ENCODE peak calls at places on chromosomes 4 and X, in seven cellular contexts. One of them, this sample, is unnamed.

GRCh38 chr4:3710451-3711182 is 55.6 kb upstream of the ADRA2C start:
- DNase-seq in GM06990: no peak
- DNase-seq in AG10803: peak; percentile 23
- DNase-seq in IMR-90: no peak
- DNase-seq in psoas muscle: peak; percentile 38
- DNase-seq in cardiac fibroblast: no peak
- DNase-seq in mucosa of descending colon: peak; percentile 50
- DNase-seq in this sample: no peak

GRCh38 chr4:3302786-3303444 is 10.1 kb downstream of the RGS12 start:
- DNase-seq in GM06990: no peak
- DNase-seq in AG10803: no peak
- DNase-seq in IMR-90: no peak
- DNase-seq in psoas muscle: no peak
- DNase-seq in cardiac fibroblast: no peak
- DNase-seq in mucosa of descending colon: peak; percentile 46
- DNase-seq in this sample: no peak

GRCh38 chr4:126761947-126762650 is 870.7 kb upstream of the INTU start:
- DNase-seq in GM06990: no peak
- DNase-seq in AG10803: no peak
- DNase-seq in IMR-90: no peak
- DNase-seq in psoas muscle: no peak
- DNase-seq in cardiac fibroblast: no peak
- DNase-seq in mucosa of descending colon: no peak
- DNase-seq in this sample: no peak

GRCh38 chrX:40749874-40750273 is 14.5 kb upstream of the MED14 start:
- DNase-seq in GM06990: peak; percentile 33
- DNase-seq in AG10803: no peak
- DNase-seq in IMR-90: no peak
- DNase-seq in psoas muscle: no peak
- DNase-seq in cardiac fibroblast: peak; percentile 15
- DNase-seq in mucosa of descending colon: no peak
- DNase-seq in this sample: peak; percentile 64

GRCh38 chrX:367866-368265 is 18.8 kb downstream of the PPP2R3B start:
- DNase-seq in GM06990: no peak
- DNase-seq in AG10803: no peak
- DNase-seq in IMR-90: no peak
- DNase-seq in psoas muscle: peak; percentile 61
- DNase-seq in cardiac fibroblast: no peak
- DNase-seq in mucosa of descending colon: peak; percentile 22
- DNase-seq in this sample: no peak

GRCh38 chrX:24494544-24495113 is 29.5 kb downstream of the PDK3 start:
- DNase-seq in GM06990: no peak
- DNase-seq in AG10803: peak; percentile 49
- DNase-seq in IMR-90: peak; percentile 80
- DNase-seq in psoas muscle: no peak
- DNase-seq in cardiac fibroblast: peak; percentile 76
- DNase-seq in mucosa of descending colon: no peak
- DNase-seq in this sample: no peak

GRCh38 chr4:30832652-30833051 is 112.5 kb downstream of the PCDH7 start:
- DNase-seq in GM06990: no peak
- DNase-seq in AG10803: no peak
- DNase-seq in IMR-90: no peak
- DNase-seq in psoas muscle: no peak
- DNase-seq in cardiac fibroblast: no peak
- DNase-seq in mucosa of descending colon: no peak
- DNase-seq in this sample: no peak

GRCh38 chrX:125151146-125151545 is 168.5 kb upstream of the TEX13C start:
- DNase-seq in GM06990: no peak
- DNase-seq in AG10803: no peak
- DNase-seq in IMR-90: no peak
- DNase-seq in psoas muscle: no peak
- DNase-seq in cardiac fibroblast: no peak
- DNase-seq in mucosa of descending colon: no peak
- DNase-seq in this sample: no peak

GRCh38 chr4:139645458-139645857 is 20.2 kb upstream of the MGST2 start:
- DNase-seq in GM06990: no peak
- DNase-seq in AG10803: no peak
- DNase-seq in IMR-90: no peak
- DNase-seq in psoas muscle: no peak
- DNase-seq in cardiac fibroblast: no peak
- DNase-seq in mucosa of descending colon: no peak
- DNase-seq in this sample: no peak

DNA sequence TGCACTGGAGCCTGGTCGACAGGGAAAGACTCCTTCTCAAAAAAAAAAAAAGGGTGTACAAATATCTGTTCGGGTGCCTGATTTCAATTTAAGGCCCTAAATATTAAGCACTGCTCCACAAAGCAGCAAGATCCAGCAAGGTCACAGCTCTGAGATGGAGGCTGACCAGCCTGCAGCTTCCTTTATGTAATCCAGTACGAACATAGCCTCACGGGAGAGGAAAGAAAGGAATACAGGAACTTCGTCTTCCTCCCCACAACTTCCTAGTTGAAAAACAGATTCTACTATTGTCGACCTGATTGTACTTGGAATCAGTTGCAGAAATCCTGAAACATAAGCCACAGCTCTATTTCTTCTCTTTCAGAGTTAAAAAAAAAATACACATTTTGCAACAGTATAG is 53.5 kb upstream of the TBC1D9 start:
- DNase-seq in GM06990: no peak
- DNase-seq in AG10803: no peak
- DNase-seq in IMR-90: no peak
- DNase-seq in psoas muscle: no peak
- DNase-seq in cardiac fibroblast: no peak
- DNase-seq in mucosa of descending colon: no peak
- DNase-seq in this sample: no peak
- TF ChIP-seq CTCF in GM06990: no peak
- TF ChIP-seq CTCF in AG10803: no peak
- TF ChIP-seq CTCF in IMR-90: no peak
- TF ChIP-seq CTCF in psoas muscle: no peak
- TF ChIP-seq CTCF in cardiac fibroblast: no peak
- TF ChIP-seq CTCF in mucosa of descending colon: no peak
- TF ChIP-seq CTCF in this sample: no peak

GRCh38 chr4:25029479-25030282 is 1.1 kb downstream of the LGI2 start:
- DNase-seq in GM06990: no peak
- DNase-seq in AG10803: no peak
- DNase-seq in IMR-90: no peak
- DNase-seq in psoas muscle: no peak
- DNase-seq in cardiac fibroblast: no peak
- DNase-seq in mucosa of descending colon: no peak
- DNase-seq in this sample: no peak
- H3K4me3 ChIP-seq in GM06990: no peak overlapping the region
- H3K4me3 ChIP-seq in AG10803: no peak overlapping the region
- H3K4me3 ChIP-seq in IMR-90: no peak overlapping the region
- H3K4me3 ChIP-seq in psoas muscle: peak overlapping the region; percentile 58
- H3K4me3 ChIP-seq in cardiac fibroblast: no peak overlapping the region
- H3K4me3 ChIP-seq in mucosa of descending colon: no peak overlapping the region
- H3K4me3 ChIP-seq in this sample: no peak overlapping the region

GRCh38 chr4:60452259-60452658 is 747.9 kb upstream of the ADGRL3 start:
- DNase-seq in GM06990: no peak
- DNase-seq in AG10803: no peak
- DNase-seq in IMR-90: no peak
- DNase-seq in psoas muscle: no peak
- DNase-seq in cardiac fibroblast: no peak
- DNase-seq in mucosa of descending colon: no peak
- DNase-seq in this sample: no peak

GRCh38 chr4:60455380-60455779 is 744.7 kb upstream of the ADGRL3 start:
- DNase-seq in GM06990: no peak
- DNase-seq in AG10803: no peak
- DNase-seq in IMR-90: no peak
- DNase-seq in psoas muscle: no peak
- DNase-seq in cardiac fibroblast: no peak
- DNase-seq in mucosa of descending colon: no peak
- DNase-seq in this sample: no peak

DNA sequence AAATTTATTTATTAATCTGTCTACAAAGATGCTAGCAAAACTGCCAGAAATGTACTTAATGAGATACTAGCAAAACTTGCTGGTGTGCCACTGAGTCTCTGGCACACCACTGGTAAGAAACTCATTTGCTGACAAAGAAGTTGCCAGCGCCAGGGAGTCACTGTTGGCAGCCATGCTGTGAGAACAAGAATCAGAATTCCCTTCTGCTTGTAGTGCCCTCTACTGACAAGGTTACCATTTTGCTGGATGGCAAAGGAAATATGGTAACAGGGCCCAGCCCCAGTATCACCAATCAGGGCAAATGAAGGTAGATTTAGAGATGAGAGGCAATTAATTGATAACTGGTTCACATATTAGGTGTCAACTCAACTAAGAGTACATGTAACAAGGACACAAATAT is 750.1 kb upstream of the ADGRL3 start:
- DNase-seq in GM06990: no peak
- DNase-seq in AG10803: no peak
- DNase-seq in IMR-90: no peak
- DNase-seq in psoas muscle: no peak
- DNase-seq in cardiac fibroblast: no peak
- DNase-seq in mucosa of descending colon: no peak
- DNase-seq in this sample: no peak
- TF ChIP-seq CTCF in GM06990: no peak
- TF ChIP-seq CTCF in AG10803: no peak
- TF ChIP-seq CTCF in IMR-90: no peak
- TF ChIP-seq CTCF in psoas muscle: no peak
- TF ChIP-seq CTCF in cardiac fibroblast: no peak
- TF ChIP-seq CTCF in mucosa of descending colon: no peak
- TF ChIP-seq CTCF in this sample: no peak

GRCh38 chr4:150582101-150582565 is at the start of gene MAB21L2:
- DNase-seq in GM06990: no peak
- DNase-seq in AG10803: no peak
- DNase-seq in IMR-90: peak; percentile 46
- DNase-seq in psoas muscle: no peak
- DNase-seq in cardiac fibroblast: no peak
- DNase-seq in mucosa of descending colon: no peak
- DNase-seq in this sample: no peak
- H3K4me3 ChIP-seq in GM06990: no peak within 1 kb of the TSS
- H3K4me3 ChIP-seq in AG10803: peak within 1 kb of the TSS; percentile 55
- H3K4me3 ChIP-seq in IMR-90: peak within 1 kb of the TSS; percentile 78
- H3K4me3 ChIP-seq in psoas muscle: peak within 1 kb of the TSS; percentile 46
- H3K4me3 ChIP-seq in cardiac fibroblast: peak within 1 kb of the TSS; percentile 54
- H3K4me3 ChIP-seq in mucosa of descending colon: peak within 1 kb of the TSS; percentile 13
- H3K4me3 ChIP-seq in this sample: no peak within 1 kb of the TSS

DNA sequence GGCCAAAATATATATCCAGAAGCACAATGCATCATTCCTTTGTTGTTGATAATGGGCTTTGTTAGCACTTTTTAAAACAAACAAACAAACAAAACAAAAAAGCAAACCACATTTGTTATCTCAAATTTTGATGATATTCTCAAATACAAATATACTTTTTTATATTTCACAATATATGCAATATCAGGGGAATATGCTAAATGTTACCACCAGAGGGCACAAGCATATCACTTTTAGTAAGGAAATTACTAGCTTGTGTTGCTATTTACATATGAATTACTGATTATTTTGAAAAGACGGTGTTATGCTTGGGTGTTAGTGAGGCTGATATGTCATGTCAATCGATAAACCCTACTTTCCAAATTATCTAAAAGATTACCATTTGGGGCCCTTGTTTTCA is 29.1 kb downstream of the RIPPLY1 start:
- DNase-seq in GM06990: no peak
- DNase-seq in AG10803: peak; percentile 24
- DNase-seq in IMR-90: peak; percentile 42
- DNase-seq in psoas muscle: no peak
- DNase-seq in cardiac fibroblast: peak; percentile 41
- DNase-seq in mucosa of descending colon: no peak
- DNase-seq in this sample: peak; percentile 3
- TF ChIP-seq CTCF in GM06990: peak; percentile 50
- TF ChIP-seq CTCF in AG10803: peak; percentile 58
- TF ChIP-seq CTCF in IMR-90: peak; percentile 63
- TF ChIP-seq CTCF in psoas muscle: peak; percentile 68
- TF ChIP-seq CTCF in cardiac fibroblast: peak; percentile 44
- TF ChIP-seq CTCF in mucosa of descending colon: no peak
- TF ChIP-seq CTCF in this sample: peak; percentile 18

DNA sequence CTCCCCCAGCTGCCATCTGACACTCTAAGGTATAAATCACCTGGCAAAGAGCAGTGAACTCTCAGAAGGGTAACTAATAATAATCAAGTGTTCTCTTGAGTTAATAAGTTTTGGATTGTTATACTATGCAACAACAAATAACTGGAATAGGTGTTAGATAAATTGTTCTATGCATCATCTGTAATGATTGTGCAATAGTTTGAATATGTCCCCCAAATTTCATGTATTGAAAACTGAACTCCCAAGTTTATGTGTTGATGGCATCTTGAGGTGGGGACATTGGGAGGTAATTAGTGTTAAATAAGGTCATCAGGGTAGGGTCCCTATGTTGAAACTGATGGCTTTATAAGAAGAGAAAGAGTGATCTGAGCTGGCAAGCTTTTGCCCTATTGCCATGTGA is 272.7 kb upstream of the TAPT1 start:
- DNase-seq in GM06990: no peak
- DNase-seq in AG10803: no peak
- DNase-seq in IMR-90: no peak
- DNase-seq in psoas muscle: no peak
- DNase-seq in cardiac fibroblast: no peak
- DNase-seq in mucosa of descending colon: no peak
- DNase-seq in this sample: no peak
- H3K4me3 ChIP-seq in GM06990: no peak overlapping the region
- H3K4me3 ChIP-seq in AG10803: no peak overlapping the region
- H3K4me3 ChIP-seq in IMR-90: no peak overlapping the region
- H3K4me3 ChIP-seq in psoas muscle: no peak overlapping the region
- H3K4me3 ChIP-seq in cardiac fibroblast: no peak overlapping the region
- H3K4me3 ChIP-seq in mucosa of descending colon: no peak overlapping the region
- H3K4me3 ChIP-seq in this sample: no peak overlapping the region